ENCODE peak calls at places on chromosomes 13 and 19, in nine cellular contexts. O is heart left ventricle, U is GM12865, N is left ventricle myocardium inferior, A is hepatocyte, L is fibroblast of the aortic adventitia, V is HL-60, S is heart right ventricle, X is breast epithelium. H is an unnamed sample.

GRCh38 chr19:50486823-50487515 is 10.3 kb upstream of the GARIN5A start:
- DNase-seq in O (no peak), U (peak), N (no peak), A (no peak), L (peak), V (peak), S (no peak), X (no peak), H (no peak)

GRCh38 chr13:61777281-61777680 is 361.6 kb upstream of the PCDH20 start:
- DNase-seq in O (no peak), U (no peak), N (no peak), A (no peak), L (no peak), V (no peak), S (no peak), X (no peak), H (no peak)

GRCh38 chr13:99013951-99014350 is 36.1 kb upstream of the DOCK9 start:
- DNase-seq in O (no peak), U (no peak), N (no peak), A (no peak), L (no peak), V (no peak), S (no peak), X (no peak), H (no peak)

GRCh38 chr13:95728957-95729356 is 52.0 kb downstream of the DNAJC3 start:
- DNase-seq in O (no peak), U (no peak), N (no peak), A (no peak), L (no peak), V (no peak), S (no peak), X (no peak), H (no peak)

GRCh38 chr19:13029893-13030292 is 34.6 kb downstream of the NFIX start:
- DNase-seq in O (no peak), U (peak), N (no peak), A (no peak), L (peak), V (no peak), S (no peak), X (no peak), H (no peak)

GRCh38 chr19:35828694-35829301 is 16.2 kb upstream of the PRODH2 start:
- DNase-seq in O (peak), U (peak), N (peak), A (peak), L (peak), V (no peak), S (peak), X (no peak), H (peak)

GRCh38 chr19:54653181-54653809 is 9.5 kb upstream of the LILRB4 start:
- DNase-seq in O (no peak), U (peak), N (no peak), A (no peak), L (peak), V (no peak), S (no peak), X (no peak), H (peak)

GRCh38 chr13:72637561-72637960 is 89.9 kb downstream of the MZT1 start:
- DNase-seq in O (no peak), U (no peak), N (no peak), A (no peak), L (no peak), V (no peak), S (no peak), X (no peak), H (no peak)

GRCh38 chr19:5188548-5189317 is 151.9 kb downstream of the PTPRS start:
- DNase-seq in O (no peak), U (no peak), N (no peak), A (no peak), L (no peak), V (no peak), S (no peak), X (no peak), H (no peak)

GRCh38 chr19:31449379-31449778 is 100.1 kb upstream of the TSHZ3 start:
- DNase-seq in O (no peak), U (no peak), N (no peak), A (no peak), L (no peak), V (no peak), S (no peak), X (no peak), H (no peak)

GRCh38 chr19:31439270-31439573 is 90.0 kb upstream of the TSHZ3 start:
- DNase-seq in O (no peak), U (no peak), N (no peak), A (no peak), L (no peak), V (no peak), S (no peak), X (no peak), H (no peak)

GRCh38 chr19:31445406-31445805 is 96.2 kb upstream of the TSHZ3 start:
- DNase-seq in O (no peak), U (no peak), N (no peak), A (no peak), L (no peak), V (no peak), S (no peak), X (no peak), H (no peak)

GRCh38 chr19:31448221-31448657 is 99.0 kb upstream of the TSHZ3 start:
- DNase-seq in O (peak), U (no peak), N (peak), A (peak), L (peak), V (no peak), S (peak), X (peak), H (peak)

GRCh38 chr19:31444931-31445330 is 95.7 kb upstream of the TSHZ3 start:
- DNase-seq in O (no peak), U (no peak), N (no peak), A (no peak), L (no peak), V (no peak), S (no peak), X (no peak), H (no peak)
- TF ChIP-seq CTCF in O (no peak), U (no peak), N (no peak), A (no peak), L (no peak), V (no peak), S (no peak), X (no peak), H (no peak)

GRCh38 chr13:26557393-26558073 is at the start of gene WASF3:
- DNase-seq in O (peak), U (peak), N (peak), A (peak), L (peak), V (peak), S (peak), X (peak), H (peak)

GRCh38 chr13:26558912-26559485 is 1.5 kb downstream of the WASF3 start:
- DNase-seq in O (no peak), U (no peak), N (no peak), A (peak), L (peak), V (no peak), S (no peak), X (no peak), H (no peak)

GRCh38 chr13:26558074-26558805 is 757 bp downstream of the WASF3 start:
- DNase-seq in O (peak), U (no peak), N (peak), A (no peak), L (peak), V (no peak), S (no peak), X (no peak), H (peak)

GRCh38 chr13:26555413-26555812 is 2.1 kb upstream of the WASF3 start:
- DNase-seq in O (no peak), U (no peak), N (no peak), A (no peak), L (no peak), V (no peak), S (no peak), X (no peak), H (no peak)

GRCh38 chr13:26557051-26557392 is 461 bp upstream of the WASF3 start:
- DNase-seq in O (no peak), U (no peak), N (no peak), A (no peak), L (no peak), V (no peak), S (no peak), X (no peak), H (no peak)
- H3K4me3 ChIP-seq in O (no peak), U (no peak), N (peak), A (peak), L (peak), V (no peak), S (peak), X (peak), H (peak)

GRCh38 chr19:1156830-1157615 is 17.0 kb downstream of the SBNO2 start:
- DNase-seq in O (no peak), U (no peak), N (no peak), A (no peak), L (no peak), V (no peak), S (no peak), X (no peak), H (no peak)
- TF ChIP-seq CTCF in O (no peak), U (no peak), N (no peak), A (no peak), L (no peak), V (no peak), S (no peak), X (no peak), H (no peak)

DNA sequence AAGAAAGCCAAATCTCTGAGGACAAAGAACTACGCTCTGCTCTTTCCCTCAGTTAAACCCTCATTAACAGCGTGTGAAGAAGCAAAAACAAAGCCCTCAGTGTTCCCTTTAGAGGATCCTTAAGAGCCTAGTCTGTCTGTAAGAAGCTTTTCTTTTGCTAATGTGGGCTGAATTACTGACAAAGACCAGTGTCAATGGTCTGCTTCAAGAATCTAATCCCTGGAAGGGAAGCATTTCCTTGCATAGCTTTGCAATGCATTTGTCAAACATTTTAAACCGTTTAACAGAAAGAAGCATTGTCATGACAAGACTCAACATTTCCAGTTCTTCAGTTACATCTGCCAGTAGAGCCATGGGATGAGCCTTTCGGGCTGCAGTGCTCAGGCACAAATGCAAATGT is 64.9 kb downstream of the EDNRB start:
- DNase-seq in O (no peak), U (no peak), N (no peak), A (no peak), L (no peak), V (no peak), S (no peak), X (no peak), H (no peak)
- H3K4me3 ChIP-seq in O (no peak), U (no peak), N (no peak), A (no peak), L (no peak), V (no peak), S (no peak), X (no peak), H (no peak)

DNA sequence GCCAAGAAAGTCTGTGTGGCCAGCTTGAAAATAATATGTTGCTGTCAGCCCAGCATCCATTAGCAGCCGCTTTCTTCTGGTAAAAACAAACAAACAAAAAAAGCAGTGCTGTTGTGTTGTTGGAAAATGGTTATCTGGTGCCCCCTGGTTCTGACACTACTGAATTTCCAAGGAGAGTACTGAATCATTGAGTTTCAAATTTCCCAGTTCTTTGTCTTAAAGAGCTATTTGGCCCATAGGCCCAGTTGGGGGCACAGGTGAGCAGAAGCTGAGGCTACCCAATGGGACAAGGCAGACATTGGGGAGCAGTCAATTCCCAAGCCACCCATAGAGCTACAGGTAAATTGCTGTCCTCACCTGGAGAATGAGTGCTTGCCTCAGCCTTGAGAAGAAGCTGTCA is 995.9 kb downstream of the UQCRFS1 start:
- DNase-seq in O (no peak), U (no peak), N (no peak), A (no peak), L (no peak), V (no peak), S (no peak), X (no peak), H (no peak)
- TF ChIP-seq CTCF in O (peak), U (no peak), N (peak), A (peak), L (no peak), V (no peak), S (peak), X (no peak), H (no peak)

DNA sequence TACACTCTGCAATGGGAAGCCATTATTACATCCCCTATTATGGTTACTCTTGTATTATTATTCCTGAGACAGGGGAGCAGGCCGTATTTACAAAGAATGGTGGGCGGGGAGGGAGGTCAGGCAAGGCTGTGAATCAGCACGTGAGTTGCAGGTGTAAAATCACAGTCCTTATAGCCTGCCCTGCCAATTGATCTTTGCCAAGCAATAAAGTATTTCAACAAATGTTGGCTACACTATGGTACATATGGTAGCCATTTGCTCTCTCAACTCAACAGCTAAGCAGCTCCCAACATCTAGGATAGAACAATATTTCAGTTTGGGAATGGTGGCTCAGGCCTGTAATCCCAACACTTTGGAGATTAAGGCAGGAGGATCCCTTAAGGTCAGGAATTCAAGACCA is 12.1 kb downstream of the EPS15L1 start:
- DNase-seq in O (no peak), U (no peak), N (no peak), A (no peak), L (no peak), V (no peak), S (no peak), X (no peak), H (peak)
- H3K4me3 ChIP-seq in O (no peak), U (no peak), N (no peak), A (no peak), L (no peak), V (no peak), S (no peak), X (no peak), H (no peak)

GRCh38 chr13:110108348-110109139 is 198.4 kb downstream of the COL4A1 start:
- DNase-seq in O (peak), U (peak), N (peak), A (peak), L (peak), V (peak), S (peak), X (peak), H (peak)
- TF ChIP-seq CTCF in O (peak), U (peak), N (peak), A (peak), L (peak), V (peak), S (peak), X (peak), H (peak)

DNA sequence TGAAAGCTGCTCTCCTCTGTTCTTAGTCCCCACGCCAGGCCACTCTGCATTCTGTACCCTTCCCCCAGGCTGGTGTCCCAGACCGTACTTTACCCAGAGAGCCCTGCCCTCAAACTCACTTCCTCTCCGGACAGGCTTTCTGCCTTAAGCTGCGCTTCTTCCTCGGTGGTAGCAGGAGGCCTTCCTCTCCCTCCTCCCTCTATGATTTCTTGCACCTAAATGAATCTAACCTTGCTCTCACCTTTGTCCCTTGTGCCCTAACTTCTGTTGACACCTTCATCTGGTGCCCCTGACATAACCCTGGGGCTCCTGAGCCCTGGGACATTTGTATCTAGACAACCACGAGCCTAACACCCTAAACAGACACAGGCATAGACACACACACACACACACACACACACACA is 29.6 kb upstream of the CEACAM21 start:
- DNase-seq in O (no peak), U (peak), N (no peak), A (no peak), L (no peak), V (peak), S (peak), X (no peak), H (no peak)
- H3K4me3 ChIP-seq in O (no peak), U (peak), N (no peak), A (no peak), L (no peak), V (peak), S (no peak), X (no peak), H (no peak)